ENCODE peak calls at places on chromosomes 11 and 22, in eight cellular contexts. T is OCI-LY7, K is cardiac muscle cell, R is brain microvascular endothelial cell, L is cardiac fibroblast, E is fibroblast of mammary gland, H is MM.1S, O is GM12865. W is an unnamed sample.
A peak's percentile ranks its signal among the peaks of the same experiment; 100 is the strongest.

GRCh38 chr11:103257360-103257759 is 148.1 kb downstream of the DYNC2H1 start:
- DNase-seq in T (no peak), K (peak; percentile 37), R (peak; percentile 1), L (peak; percentile 37), E (peak; percentile 34), H (no peak), O (no peak), W (no peak)

GRCh38 chr11:9060700-9061111 is 30.7 kb downstream of the SCUBE2 start:
- DNase-seq in T (peak; percentile 19), K (no peak), R (no peak), L (peak; percentile 9), E (peak; percentile 15), H (peak; percentile 51), O (peak; percentile 95), W (no peak)

GRCh38 chr22:36435516-36436415 is 45.7 kb downstream of the TXN2 start:
- DNase-seq in T (no peak), K (no peak), R (no peak), L (no peak), E (no peak), H (peak; percentile 81), O (peak; percentile 71), W (no peak)

GRCh38 chr11:10631761-10632160 is 61.8 kb downstream of the IRAG1 start:
- DNase-seq in T (no peak), K (no peak), R (no peak), L (no peak), E (no peak), H (no peak), O (no peak), W (no peak)

GRCh38 chr22:26597026-26597425 is 7.1 kb upstream of the TPST2 start:
- DNase-seq in T (no peak), K (no peak), R (no peak), L (no peak), E (no peak), H (no peak), O (no peak), W (no peak)

GRCh38 chr22:34781676-34782075 is 284.3 kb upstream of the ISX start:
- DNase-seq in T (no peak), K (no peak), R (no peak), L (no peak), E (no peak), H (no peak), O (no peak), W (no peak)

GRCh38 chr11:116387623-116388022 is 385.2 kb downstream of the BUD13 start:
- DNase-seq in T (no peak), K (no peak), R (no peak), L (no peak), E (no peak), H (no peak), O (no peak), W (no peak)

GRCh38 chr11:99325807-99326206 is 305.1 kb downstream of the CNTN5 start:
- DNase-seq in T (no peak), K (peak; percentile 92), R (peak; percentile 87), L (peak; percentile 97), E (peak; percentile 90), H (no peak), O (no peak), W (peak; percentile 27)

GRCh38 chr11:120759046-120759445 is 247.5 kb downstream of the GRIK4 start:
- DNase-seq in T (no peak), K (no peak), R (no peak), L (no peak), E (no peak), H (no peak), O (no peak), W (no peak)

GRCh38 chr22:26852176-26852575 is 194.8 kb downstream of the MIAT start:
- DNase-seq in T (no peak), K (no peak), R (no peak), L (no peak), E (no peak), H (no peak), O (no peak), W (no peak)

GRCh38 chr11:70580036-70580805 is 181.9 kb downstream of the CTTN start:
- DNase-seq in T (no peak), K (peak; percentile 22), R (peak; percentile 0), L (no peak), E (no peak), H (no peak), O (no peak), W (no peak)

GRCh38 chr11:126420730-126421083 is 65.2 kb downstream of the ST3GAL4 start:
- DNase-seq in T (no peak), K (peak; percentile 45), R (no peak), L (no peak), E (no peak), H (no peak), O (no peak), W (no peak)

GRCh38 chr11:126422446-126422845 is 67.0 kb downstream of the ST3GAL4 start:
- DNase-seq in T (no peak), K (no peak), R (no peak), L (no peak), E (no peak), H (no peak), O (no peak), W (no peak)

GRCh38 chr11:126417463-126417862 is 62.0 kb downstream of the ST3GAL4 start:
- DNase-seq in T (no peak), K (no peak), R (no peak), L (no peak), E (no peak), H (no peak), O (no peak), W (no peak)

GRCh38 chr11:126421243-126421642 is 65.8 kb downstream of the ST3GAL4 start:
- DNase-seq in T (no peak), K (no peak), R (no peak), L (no peak), E (no peak), H (no peak), O (no peak), W (no peak)

DNA sequence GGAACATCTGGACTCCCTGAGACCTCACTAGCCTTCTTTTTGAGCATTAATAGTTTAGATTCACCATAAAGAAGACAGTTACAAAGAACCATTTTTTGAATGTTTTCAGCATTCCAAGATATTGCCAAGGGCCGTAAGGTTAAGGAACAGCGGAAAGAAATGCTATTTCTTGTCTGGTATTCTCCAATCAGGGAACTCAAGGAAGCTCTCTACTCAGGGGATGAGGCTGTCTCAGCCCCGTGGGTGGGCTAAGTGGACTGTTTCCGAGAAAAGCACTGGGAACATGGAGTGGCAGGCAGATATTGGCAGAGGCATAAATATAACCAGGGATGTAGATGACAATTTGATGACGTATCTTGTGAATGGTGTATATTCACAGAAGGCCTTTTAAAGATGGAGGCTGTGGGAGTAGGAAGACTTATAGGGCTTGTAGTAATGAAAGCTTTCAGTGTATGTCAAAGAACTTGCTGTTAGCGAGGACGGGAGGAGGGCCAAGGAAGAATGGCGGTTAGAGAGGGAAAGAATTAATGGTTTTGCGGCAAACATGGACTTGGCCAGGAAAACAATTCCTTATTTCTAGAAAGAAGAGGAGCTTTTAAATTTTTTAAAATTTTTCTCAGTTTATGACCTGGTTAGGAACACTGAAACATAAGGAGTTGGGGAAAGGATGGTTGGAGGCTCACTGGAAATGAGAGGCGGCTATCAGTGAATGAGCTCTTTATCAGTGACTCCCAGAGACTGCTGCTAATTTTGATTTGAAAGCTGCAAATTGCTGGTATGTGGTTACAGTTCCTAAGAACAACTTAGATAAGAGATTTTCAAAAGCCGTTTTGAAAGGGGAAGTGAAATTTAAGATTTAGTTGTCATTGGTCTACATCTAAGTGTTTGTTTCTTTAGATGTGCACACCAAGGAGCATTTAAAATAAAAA is 64.6 kb downstream of the ST3GAL4 start:
- DNase-seq in T (peak; percentile 81), K (peak; percentile 88), R (peak; percentile 57), L (peak; percentile 16), E (peak; percentile 38), H (peak; percentile 75), O (peak; percentile 79), W (no peak)
- H3K4me3 ChIP-seq in T (peak overlapping the region; percentile 51), K (no peak overlapping the region), R (no peak overlapping the region), L (no peak overlapping the region), E (no peak overlapping the region), H (no peak overlapping the region), O (peak overlapping the region; percentile 4), W (no peak overlapping the region)

GRCh38 chr11:111718436-111719325 is 47.5 kb downstream of the PPP2R1B start:
- DNase-seq in T (no peak), K (peak; percentile 52), R (peak; percentile 66), L (peak; percentile 73), E (peak; percentile 70), H (no peak), O (no peak), W (no peak)
- TF ChIP-seq CTCF in T (no peak), K (no peak), R (no peak), L (no peak), E (no peak), H (no peak), O (no peak), W (no peak)

DNA sequence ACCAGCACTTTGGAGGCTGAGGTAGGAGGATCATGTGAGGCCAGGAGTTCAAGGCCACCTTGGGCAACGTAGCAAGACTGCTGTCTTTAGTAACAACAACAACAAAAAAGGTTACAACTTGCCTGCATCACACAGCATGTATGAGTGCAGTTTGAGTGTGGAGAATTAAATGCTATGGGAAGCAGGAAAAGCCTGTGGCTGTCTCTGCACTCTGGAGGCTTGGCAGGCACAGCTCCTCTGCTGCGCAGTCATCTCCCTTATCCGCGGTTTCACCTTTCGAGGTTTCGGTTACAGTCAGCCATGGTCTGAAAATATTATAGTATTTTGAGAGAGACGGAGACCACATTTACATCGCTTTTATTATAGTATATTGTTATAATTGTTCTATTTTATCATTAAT is 2.9 kb downstream of the MICAL2 start:
- DNase-seq in T (no peak), K (peak; percentile 57), R (no peak), L (peak; percentile 47), E (no peak), H (no peak), O (no peak), W (no peak)
- H3K4me3 ChIP-seq in T (no peak overlapping the region), K (no peak overlapping the region), R (peak overlapping the region; percentile 97), L (no peak overlapping the region), E (no peak overlapping the region), H (no peak overlapping the region), O (no peak overlapping the region), W (peak overlapping the region; percentile 94)

DNA sequence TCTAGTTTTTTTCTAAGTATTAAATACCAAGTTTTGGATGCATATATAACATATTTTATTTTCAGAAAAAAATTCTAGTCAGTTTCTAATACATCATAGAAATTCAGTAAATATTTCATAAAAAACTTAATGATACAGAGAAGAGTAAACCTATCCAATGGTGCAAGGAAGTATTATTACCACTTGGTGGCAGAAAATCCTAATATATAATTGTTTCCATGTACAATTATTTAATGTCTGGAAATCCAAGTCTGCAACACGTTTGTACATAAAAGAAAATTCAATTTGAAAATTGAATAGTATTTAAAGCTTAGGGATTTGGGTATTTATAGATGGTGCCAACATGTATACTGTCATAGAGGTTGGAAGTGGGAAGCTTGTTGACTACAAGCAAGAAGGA is 127.0 kb downstream of the TRPC6 start:
- DNase-seq in T (peak; percentile 62), K (peak; percentile 24), R (no peak), L (peak; percentile 56), E (peak; percentile 42), H (peak; percentile 16), O (no peak), W (no peak)
- TF ChIP-seq CTCF in T (peak; percentile 89), K (peak; percentile 22), R (peak; percentile 6), L (peak; percentile 32), E (peak; percentile 39), H (peak; percentile 25), O (peak; percentile 5), W (peak; percentile 46)

GRCh38 chr22:23509571-23510302 is 70.4 kb downstream of the IGLL1 start:
- DNase-seq in T (no peak), K (peak; percentile 93), R (peak; percentile 35), L (peak; percentile 53), E (peak; percentile 74), H (no peak), O (no peak), W (no peak)
- H3K4me3 ChIP-seq in T (no peak overlapping the region), K (peak overlapping the region; percentile 17), R (no peak overlapping the region), L (no peak overlapping the region), E (no peak overlapping the region), H (no peak overlapping the region), O (no peak overlapping the region), W (no peak overlapping the region)

W was measured in AG04450.